ENCODE peak calls at places on chromosomes 2 and 18, in ten cellular contexts. O is sigmoid colon, P is HCT116, W is heart left ventricle, G is thyroid gland, I is suprapubic skin, C is transverse colon, E is prostate gland, R is NB4, A is body of pancreas. Q is an unnamed sample.

GRCh38 chr2:7835693-7836680 is 845.9 kb upstream of the ID2 start:
- DNase-seq in O (no peak), P (no peak), W (no peak), G (peak; percentile 84), I (no peak), C (no peak), E (no peak), R (peak; percentile 45), A (no peak), Q (no peak)

GRCh38 chr2:3193423-3194330 is 183.9 kb downstream of the EIPR1 start:
- DNase-seq in O (no peak), P (no peak), W (no peak), G (no peak), I (no peak), C (no peak), E (no peak), R (peak; percentile 61), A (no peak), Q (peak; percentile 58)

GRCh38 chr2:209922116-209922515 is 80.3 kb upstream of the RPE start:
- DNase-seq in O (no peak), P (no peak), W (no peak), G (no peak), I (no peak), C (no peak), E (no peak), R (no peak), A (no peak), Q (no peak)

GRCh38 chr2:150916997-150917396 is 344.7 kb downstream of the RBM43 start:
- DNase-seq in O (no peak), P (no peak), W (no peak), G (no peak), I (no peak), C (no peak), E (no peak), R (no peak), A (no peak), Q (no peak)

GRCh38 chr18:24514439-24514838 is 54.0 kb downstream of the HRH4 start:
- DNase-seq in O (no peak), P (peak; percentile 84), W (no peak), G (no peak), I (no peak), C (no peak), E (no peak), R (peak; percentile 49), A (no peak), Q (no peak)

GRCh38 chr2:44526352-44526751 is 164.6 kb downstream of the CAMKMT start:
- DNase-seq in O (no peak), P (no peak), W (no peak), G (no peak), I (no peak), C (no peak), E (no peak), R (no peak), A (no peak), Q (no peak)

GRCh38 chr2:174003635-174004310 is 38.6 kb upstream of the SP3 start:
- DNase-seq in O (no peak), P (no peak), W (no peak), G (no peak), I (no peak), C (no peak), E (no peak), R (no peak), A (peak; percentile 69), Q (no peak)

GRCh38 chr2:12507295-12507694 is 209.4 kb upstream of the TRIB2 start:
- DNase-seq in O (no peak), P (no peak), W (no peak), G (no peak), I (no peak), C (no peak), E (no peak), R (peak; percentile 99), A (no peak), Q (no peak)

GRCh38 chr18:48053881-48054586 is 123.6 kb upstream of the SMAD2 start:
- DNase-seq in O (no peak), P (no peak), W (no peak), G (no peak), I (peak; percentile 48), C (peak; percentile 52), E (no peak), R (no peak), A (no peak), Q (peak; percentile 58)

GRCh38 chr2:210454336-210454735 is 22.2 kb downstream of the LANCL1 start:
- DNase-seq in O (no peak), P (no peak), W (no peak), G (no peak), I (no peak), C (no peak), E (no peak), R (no peak), A (no peak), Q (no peak)

GRCh38 chr2:158546412-158547144 is 89.8 kb downstream of the PKP4 start:
- DNase-seq in O (no peak), P (no peak), W (no peak), G (no peak), I (no peak), C (no peak), E (no peak), R (no peak), A (no peak), Q (no peak)

GRCh38 chr2:236162031-236162803 is 6.0 kb downstream of the GBX2 start:
- DNase-seq in O (peak; percentile 28), P (no peak), W (no peak), G (no peak), I (no peak), C (no peak), E (no peak), R (no peak), A (no peak), Q (peak; percentile 50)

GRCh38 chr2:196413821-196414274 is 225.7 kb upstream of the CCDC150 start:
- DNase-seq in O (no peak), P (no peak), W (peak; percentile 17), G (no peak), I (no peak), C (no peak), E (no peak), R (no peak), A (no peak), Q (peak; percentile 70)
- TF ChIP-seq POLR2A in O (no peak), P (no peak), W (no peak), G (no peak), I (no peak), C (no peak), E (no peak), R (no peak), A (no peak), Q (no peak)

GRCh38 chr2:232658217-232658785 is 24.9 kb downstream of the EFHD1 start:
- DNase-seq in O (no peak), P (peak; percentile 16), W (no peak), G (no peak), I (no peak), C (no peak), E (no peak), R (peak; percentile 72), A (no peak), Q (no peak)
- TF ChIP-seq CTCF in O (no peak), P (peak; percentile 23), W (no peak), G (no peak), I (no peak), C (no peak), E (no peak), R (peak; percentile 34), A (no peak), Q (no peak)

DNA sequence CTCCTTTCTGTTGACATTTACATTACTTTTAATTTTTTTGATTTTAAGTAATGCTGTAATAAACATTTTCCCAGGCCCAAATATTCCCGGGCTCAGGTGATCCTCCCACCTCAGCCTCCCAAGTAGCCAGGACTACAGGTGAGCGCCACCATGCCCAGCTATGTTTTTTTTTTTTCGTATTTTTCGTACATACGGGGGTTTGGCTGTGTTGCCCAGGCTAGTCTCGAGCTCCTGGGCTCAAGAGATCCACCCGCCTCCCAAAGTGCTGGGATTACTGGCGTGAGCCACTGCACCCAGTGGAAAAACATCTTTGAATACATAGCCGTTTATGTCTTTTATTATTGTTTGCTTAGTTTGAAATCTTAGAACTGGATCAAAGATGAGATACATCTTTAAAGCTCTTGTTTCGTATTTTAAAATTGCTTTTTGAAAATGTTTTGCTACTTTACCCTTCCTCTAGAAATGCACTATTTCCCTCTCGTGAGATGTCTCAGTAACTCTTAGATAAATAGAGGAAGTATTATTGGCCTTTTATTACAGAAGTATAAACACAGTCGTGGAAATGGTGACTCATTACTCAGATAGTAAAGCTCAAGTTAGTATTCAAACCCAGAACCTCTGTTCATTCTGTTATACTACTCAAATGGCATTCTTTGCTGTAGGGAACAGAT is 2.4 kb downstream of the SMCHD1 start:
- DNase-seq in O (no peak), P (peak; percentile 45), W (no peak), G (no peak), I (no peak), C (no peak), E (peak; percentile 36), R (peak; percentile 79), A (no peak), Q (no peak)
- TF ChIP-seq POLR2A in O (no peak), P (no peak), W (no peak), G (no peak), I (no peak), C (peak; percentile 42), E (no peak), R (no peak), A (peak; percentile 28), Q (no peak)

GRCh38 chr2:170156592-170156991 is 21.4 kb upstream of the MYO3B start:
- DNase-seq in O (no peak), P (no peak), W (no peak), G (no peak), I (no peak), C (no peak), E (no peak), R (no peak), A (no peak), Q (no peak)

GRCh38 chr2:170155723-170156253 is 22.2 kb upstream of the MYO3B start:
- DNase-seq in O (no peak), P (no peak), W (no peak), G (no peak), I (no peak), C (no peak), E (no peak), R (no peak), A (no peak), Q (no peak)

GRCh38 chr2:170157025-170157684 is 20.8 kb upstream of the MYO3B start:
- DNase-seq in O (no peak), P (no peak), W (no peak), G (no peak), I (no peak), C (no peak), E (no peak), R (no peak), A (no peak), Q (no peak)

GRCh38 chr2:170152421-170152820 is 25.5 kb upstream of the MYO3B start:
- DNase-seq in O (no peak), P (no peak), W (no peak), G (no peak), I (no peak), C (no peak), E (no peak), R (no peak), A (no peak), Q (no peak)

DNA sequence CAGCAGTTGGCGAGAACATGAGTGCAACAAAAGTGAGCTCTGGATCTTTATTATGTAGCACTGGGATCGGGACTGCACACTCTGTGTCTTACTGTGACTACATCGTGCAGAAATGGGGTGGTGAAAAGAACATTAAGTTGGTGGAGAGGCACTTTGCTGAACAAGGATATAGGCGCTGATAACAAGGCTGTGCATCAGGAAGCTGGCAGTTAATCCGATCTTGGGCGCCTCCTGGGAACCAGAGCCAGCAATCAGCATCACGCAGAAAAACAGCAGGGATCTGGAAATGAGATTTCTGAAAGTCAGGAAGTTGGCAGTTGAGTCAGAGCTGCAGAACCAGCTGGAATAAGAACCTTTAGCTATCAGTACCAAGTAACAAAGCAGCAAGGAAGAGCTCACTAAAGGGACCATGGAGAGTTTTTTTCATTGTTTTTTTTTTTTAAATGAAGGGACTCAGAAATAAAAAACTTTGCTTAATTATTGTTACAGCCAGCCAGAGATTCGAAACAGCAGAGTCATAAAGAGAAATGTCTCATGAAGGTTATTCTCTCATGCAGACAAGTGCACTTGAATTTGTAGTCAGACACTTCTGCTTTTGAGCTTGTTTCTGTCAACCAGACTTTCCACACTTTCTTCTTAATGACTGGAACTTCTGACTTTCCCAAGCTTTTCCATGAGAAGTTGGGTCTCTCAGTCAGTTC is 22.8 kb upstream of the MYO3B start:
- DNase-seq in O (no peak), P (no peak), W (no peak), G (no peak), I (no peak), C (no peak), E (no peak), R (no peak), A (no peak), Q (no peak)
- TF ChIP-seq CTCF in O (no peak), P (no peak), W (no peak), G (no peak), I (no peak), C (no peak), E (no peak), R (no peak), A (no peak), Q (no peak)

Q was measured in spleen.